ENCODE peak calls at places on chromosomes 6 and 20, in seven cellular contexts. Z, A, J, P, W, M and I are unnamed samples.

GRCh38 chr20:37142708-37143107 is 36.4 kb upstream of the RPN2 start:
- DNase-seq in Z (no peak), A (peak; percentile 22), J (peak; percentile 22), P (no peak), W (no peak), M (no peak), I (no peak)

GRCh38 chr6:13296536-13296997 is 31.8 kb downstream of the TBC1D7 start:
- DNase-seq in Z (no peak), A (no peak), J (no peak), P (no peak), W (no peak), M (no peak), I (no peak)

GRCh38 chr6:36249010-36249409 is 20.9 kb upstream of the PNPLA1 start:
- DNase-seq in Z (no peak), A (peak; percentile 42), J (no peak), P (peak; percentile 16), W (no peak), M (peak; percentile 14), I (peak; percentile 94)

GRCh38 chr20:1741309-1742048 is 83.9 kb upstream of the SIRPG start:
- DNase-seq in Z (no peak), A (no peak), J (no peak), P (no peak), W (no peak), M (no peak), I (no peak)

GRCh38 chr6:39102024-39102820 is 12.8 kb downstream of the SAYSD1 start:
- DNase-seq in Z (peak; percentile 23), A (peak; percentile 76), J (peak; percentile 66), P (peak; percentile 49), W (no peak), M (peak; percentile 40), I (peak; percentile 94)

GRCh38 chr6:137878810-137879285 is 11.8 kb downstream of the TNFAIP3 start:
- DNase-seq in Z (peak; percentile 78), A (no peak), J (no peak), P (no peak), W (no peak), M (no peak), I (no peak)

GRCh38 chr20:13930246-13930645 is 60.2 kb downstream of the SEL1L2 start:
- DNase-seq in Z (no peak), A (no peak), J (no peak), P (no peak), W (no peak), M (no peak), I (no peak)

GRCh38 chr20:10432079-10432478 is 1.9 kb downstream of the MKKS start:
- DNase-seq in Z (no peak), A (no peak), J (no peak), P (no peak), W (no peak), M (no peak), I (no peak)

GRCh38 chr6:169172435-169172834 is 81.2 kb downstream of the THBS2 start:
- DNase-seq in Z (no peak), A (no peak), J (peak; percentile 91), P (no peak), W (no peak), M (peak; percentile 88), I (peak; percentile 93)

GRCh38 chr20:34472246-34472925 is 43.8 kb upstream of the DYNLRB1 start:
- DNase-seq in Z (no peak), A (peak; percentile 15), J (peak; percentile 59), P (no peak), W (no peak), M (peak; percentile 26), I (peak; percentile 74)

GRCh38 chr6:43983632-43984031 is 143.6 kb downstream of the MRPL14 start:
- DNase-seq in Z (no peak), A (no peak), J (no peak), P (no peak), W (peak; percentile 33), M (no peak), I (no peak)

GRCh38 chr20:32780749-32781402 is 18.7 kb downstream of the DNMT3B start:
- DNase-seq in Z (no peak), A (no peak), J (no peak), P (no peak), W (no peak), M (no peak), I (no peak)

GRCh38 chr6:34441526-34441925 is 15.7 kb upstream of the RPS10 start:
- DNase-seq in Z (no peak), A (no peak), J (no peak), P (no peak), W (no peak), M (no peak), I (no peak)

GRCh38 chr6:42230320-42231034 is 12.8 kb upstream of the MRPS10 start:
- DNase-seq in Z (no peak), A (no peak), J (no peak), P (no peak), W (no peak), M (no peak), I (peak; percentile 38)

GRCh38 chr6:99467509-99468106 is 42.5 kb upstream of the PNISR start:
- DNase-seq in Z (no peak), A (peak; percentile 37), J (peak; percentile 10), P (no peak), W (no peak), M (no peak), I (peak; percentile 52)

GRCh38 chr6:170212051-170212756 is 78.7 kb downstream of the DLL1 start:
- DNase-seq in Z (no peak), A (no peak), J (no peak), P (no peak), W (peak; percentile 2), M (no peak), I (no peak)

GRCh38 chr20:31562241-31562640 is 42.8 kb upstream of the ID1 start:
- DNase-seq in Z (no peak), A (no peak), J (no peak), P (no peak), W (no peak), M (no peak), I (no peak)

GRCh38 chr6:125746019-125746414 is 3.4 kb upstream of the HEY2 start:
- DNase-seq in Z (no peak), A (no peak), J (no peak), P (no peak), W (no peak), M (no peak), I (no peak)

GRCh38 chr6:125747589-125748533 is 1.6 kb upstream of the HEY2 start:
- DNase-seq in Z (peak; percentile 52), A (peak; percentile 48), J (no peak), P (no peak), W (peak; percentile 56), M (no peak), I (no peak)

GRCh38 chr6:125748534-125749111 is 809 bp upstream of the HEY2 start:
- DNase-seq in Z (no peak), A (no peak), J (no peak), P (no peak), W (no peak), M (peak; percentile 30), I (peak; percentile 26)

GRCh38 chr6:125745281-125746018 is 4.0 kb upstream of the HEY2 start:
- DNase-seq in Z (no peak), A (no peak), J (no peak), P (no peak), W (peak; percentile 17), M (no peak), I (no peak)

GRCh38 chr6:125746731-125747588 is 2.5 kb upstream of the HEY2 start:
- DNase-seq in Z (peak; percentile 58), A (peak; percentile 62), J (peak; percentile 17), P (no peak), W (peak; percentile 81), M (peak; percentile 78), I (peak; percentile 55)
- TF ChIP-seq CTCF in Z (no peak), A (peak; percentile 3), J (peak; percentile 15), P (no peak), W (no peak), M (peak; percentile 29), I (peak; percentile 1)

DNA sequence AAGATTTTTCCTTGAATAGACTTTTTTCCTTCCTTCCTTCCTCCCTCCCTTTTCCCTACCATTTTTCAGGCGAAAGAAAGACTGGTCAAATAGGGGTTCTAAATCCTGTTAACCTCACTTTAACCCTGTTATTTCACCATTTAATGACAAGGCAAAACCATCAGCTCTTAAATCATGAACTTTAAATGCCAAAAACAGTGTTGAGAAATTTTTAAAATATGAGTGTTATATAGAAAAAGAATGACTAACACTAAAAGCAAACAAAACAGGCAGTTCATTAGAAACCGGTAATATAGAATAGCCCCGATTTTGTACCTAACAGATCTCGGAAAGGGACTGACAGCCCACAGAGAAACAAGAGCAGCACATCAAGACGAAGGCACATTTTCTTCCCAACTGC is 57.3 kb upstream of the CEP85L start:
- DNase-seq in Z (no peak), A (no peak), J (peak; percentile 61), P (no peak), W (no peak), M (no peak), I (peak; percentile 75)
- H3K4me3 ChIP-seq in Z (peak overlapping the region; percentile 43), A (peak overlapping the region; percentile 0), J (peak overlapping the region; percentile 74), P (peak overlapping the region; percentile 63), W (no peak overlapping the region), M (peak overlapping the region; percentile 56), I (peak overlapping the region; percentile 53)

GRCh38 chr20:59004763-59005522 is 2.1 kb downstream of the CTSZ start:
- DNase-seq in Z (peak; percentile 64), A (no peak), J (no peak), P (no peak), W (peak; percentile 64), M (no peak), I (no peak)
- TF ChIP-seq CTCF in Z (no peak), A (no peak), J (no peak), P (no peak), W (no peak), M (no peak), I (no peak)

GRCh38 chr6:52552278-52552643 is 24.6 kb downstream of the TRAM2 start:
- DNase-seq in Z (no peak), A (no peak), J (no peak), P (no peak), W (no peak), M (no peak), I (no peak)
- H3K4me3 ChIP-seq in Z (peak overlapping the region; percentile 14), A (no peak overlapping the region), J (peak overlapping the region; percentile 12), P (no peak overlapping the region), W (no peak overlapping the region), M (no peak overlapping the region), I (no peak overlapping the region)

DNA sequence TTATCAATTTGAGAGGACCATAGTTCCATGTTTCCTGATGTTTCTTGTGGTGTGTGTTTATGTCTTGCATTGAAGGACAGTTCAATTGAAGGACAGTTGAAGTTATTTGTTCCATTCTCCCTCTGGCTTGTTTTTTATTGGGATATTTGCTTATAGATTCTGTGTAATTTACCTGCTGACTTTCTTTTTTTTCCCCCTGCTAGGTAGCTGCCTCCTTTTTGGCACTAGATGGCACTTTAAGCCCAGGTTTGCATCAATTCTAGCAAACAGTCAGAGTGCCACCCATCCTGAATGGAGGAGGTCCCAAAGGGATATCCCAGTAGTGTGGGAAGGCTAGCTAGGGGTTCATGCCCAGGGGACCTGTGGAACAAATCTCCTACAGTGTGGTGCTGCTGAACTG is 78.1 kb downstream of the CFAP61 start:
- DNase-seq in Z (no peak), A (no peak), J (no peak), P (no peak), W (no peak), M (peak; percentile 3), I (peak; percentile 4)
- TF ChIP-seq CTCF in Z (no peak), A (peak; percentile 24), J (no peak), P (no peak), W (no peak), M (peak; percentile 23), I (no peak)